ENCODE peak calls at places on chromosome 12, in four cellular contexts. M is IMR-90, O is neuronal stem cell, U is mesendoderm. W is an unnamed sample. For H3K4me1, the result is how much of the 10 kb centered on the place peaks cover.

GRCh38 chr12:2083561-2083960 is 30.8 kb downstream of the CACNA1C start:
- DNase-seq in M (no peak), U (no peak), O (no peak), W (no peak)

GRCh38 chr12:88816201-88816600 is 235.9 kb upstream of the KITLG start:
- DNase-seq in M (peak), O (no peak), U (no peak), W (no peak)

GRCh38 chr12:8658361-8658760 is 4.3 kb downstream of the MFAP5 start:
- DNase-seq in O (no peak), M (peak), U (peak), W (peak)

GRCh38 chr12:97181571-97182265 is 274.7 kb downstream of the NEDD1 start:
- DNase-seq in M (no peak), U (peak), O (no peak), W (no peak)

GRCh38 chr12:48084066-48084465 is 21.8 kb downstream of the SENP1 start:
- DNase-seq in O (no peak), U (peak), M (peak), W (no peak)

GRCh38 chr12:52082988-52083637 is 3.6 kb downstream of the SMIM41 start:
- DNase-seq in O (peak), U (peak), M (peak), W (peak)

GRCh38 chr12:44968960-44969359 is 81.9 kb downstream of the DBX2 start:
- DNase-seq in O (no peak), M (no peak), U (no peak), W (no peak)

GRCh38 chr12:45343269-45344051 is 127.6 kb downstream of the ANO6 start:
- DNase-seq in O (no peak), U (peak), M (peak), W (peak)

GRCh38 chr12:39532448-39532847 is 87.2 kb downstream of the ABCD2 start:
- DNase-seq in U (no peak), M (no peak), O (no peak), W (no peak)

GRCh38 chr12:77855548-77855947 is 24.9 kb downstream of the NAV3 start:
- DNase-seq in M (peak), O (no peak), U (no peak), W (no peak)

GRCh38 chr12:124573839-124574786 is 6.7 kb upstream of the NCOR2 start:
- DNase-seq in M (no peak), U (no peak), O (no peak), W (no peak)

GRCh38 chr12:14213542-14213941 is 151.9 kb upstream of the ATF7IP start:
- DNase-seq in O (no peak), M (no peak), U (peak), W (no peak)

DNA sequence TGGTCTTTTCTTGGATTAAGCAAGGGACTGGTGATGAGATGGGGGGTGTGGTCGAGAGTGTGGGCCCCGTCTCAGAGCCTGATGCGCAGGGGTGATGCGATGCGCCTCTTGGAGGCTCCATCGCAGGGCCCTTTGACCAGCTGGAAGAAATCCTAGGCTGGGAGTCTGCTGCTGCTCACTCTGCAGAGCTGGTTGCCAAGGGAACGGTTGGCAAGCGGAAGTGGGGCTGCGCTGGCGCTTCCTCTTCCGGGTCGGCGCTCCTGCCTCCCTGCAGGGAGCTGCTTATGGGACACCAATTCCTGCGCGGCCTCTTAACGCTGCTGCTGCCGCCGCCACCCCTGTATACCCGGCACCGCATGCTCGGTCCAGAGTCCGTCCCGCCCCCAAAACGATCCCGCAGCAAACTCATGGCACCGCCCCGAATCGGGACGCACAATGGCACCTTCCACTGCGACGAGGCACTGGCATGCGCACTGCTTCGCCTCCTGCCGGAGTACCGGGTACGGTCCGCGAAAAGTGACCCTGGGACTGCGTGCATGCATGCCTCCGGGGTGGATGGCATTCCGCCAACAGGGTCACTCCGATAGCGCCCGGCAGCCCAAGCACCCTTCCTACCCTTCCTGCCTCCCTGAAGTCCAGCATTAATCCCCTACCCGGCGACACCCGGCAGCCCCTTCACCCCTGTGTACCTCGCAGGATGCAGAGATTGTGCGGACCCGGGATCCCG is at the start of gene MYG1:
- DNase-seq in U (peak), O (peak), M (peak), W (peak)
- H3K4me1 ChIP-seq in U (under half), O (under half), M (under half), W (under half)

GRCh38 chr12:107681836-107682820 is 3.5 kb upstream of the PWP1 start:
- DNase-seq in O (no peak), U (no peak), M (no peak), W (no peak)

GRCh38 chr12:107685360-107686248 is at the start of gene PWP1:
- DNase-seq in M (peak), O (peak), U (peak), W (peak)

GRCh38 chr12:107681455-107681835 is 4.2 kb upstream of the PWP1 start:
- DNase-seq in U (no peak), O (no peak), M (no peak), W (no peak)

GRCh38 chr12:107684029-107684790 is 1.4 kb upstream of the PWP1 start:
- DNase-seq in O (no peak), M (peak), U (no peak), W (no peak)

DNA sequence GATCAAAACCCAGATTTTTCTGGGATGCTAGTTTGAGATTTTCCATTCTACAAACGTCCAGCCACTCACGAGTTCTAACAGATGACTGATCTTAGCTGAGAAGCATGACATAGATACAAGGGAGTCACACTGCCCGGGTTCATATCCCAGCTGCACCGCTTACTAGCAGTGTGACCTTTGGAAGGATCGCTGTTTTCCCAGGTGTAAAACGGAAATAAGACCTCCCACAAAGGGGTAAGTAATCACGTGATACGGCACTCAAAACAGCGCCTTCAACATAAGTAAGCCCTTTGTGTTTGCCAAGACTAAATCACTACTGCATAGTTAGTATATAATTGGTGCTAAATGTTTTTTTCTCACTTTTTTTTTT is 624 bp upstream of the PWP1 start:
- DNase-seq in O (no peak), M (peak), U (peak), W (peak)
- H3K18ac ChIP-seq in O (no peak), M (no peak), U (no peak), W (no peak)

GRCh38 chr12:118101051-118101450 is 2.8 kb downstream of the VSIG10 start:
- DNase-seq in M (no peak), O (no peak), U (no peak), W (no peak)

GRCh38 chr12:118102070-118102469 is 1.7 kb downstream of the VSIG10 start:
- DNase-seq in M (peak), O (no peak), U (peak), W (peak)

GRCh38 chr12:118103601-118104382 is at the start of gene VSIG10:
- DNase-seq in O (peak), M (peak), U (peak), W (peak)

GRCh38 chr12:118103231-118103600 is 595 bp downstream of the VSIG10 start:
- DNase-seq in M (peak), U (peak), O (no peak), W (peak)

DNA sequence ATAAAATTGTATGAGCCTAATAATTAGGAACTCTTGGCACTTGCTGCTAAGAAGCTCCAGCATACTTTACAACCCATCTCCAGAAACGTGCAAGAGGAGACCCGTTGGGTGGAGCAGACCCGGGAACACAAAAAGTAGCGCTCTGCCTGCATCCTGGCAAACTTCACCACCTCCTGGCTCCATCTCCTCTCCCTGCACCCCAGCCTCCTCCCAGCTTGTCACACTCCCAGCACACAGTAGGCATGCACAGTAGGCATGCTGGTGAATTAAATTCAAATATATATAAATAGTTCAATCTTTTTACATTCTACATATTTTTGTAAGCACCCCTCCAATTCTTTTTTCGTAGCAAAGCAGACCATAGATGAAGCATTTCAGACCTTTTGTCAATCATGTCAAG is 1.2 kb downstream of the VSIG10 start:
- DNase-seq in U (peak), O (no peak), M (no peak), W (no peak)
- H3K4me3 ChIP-seq in U (peak), O (peak), M (no peak), W (no peak)

DNA sequence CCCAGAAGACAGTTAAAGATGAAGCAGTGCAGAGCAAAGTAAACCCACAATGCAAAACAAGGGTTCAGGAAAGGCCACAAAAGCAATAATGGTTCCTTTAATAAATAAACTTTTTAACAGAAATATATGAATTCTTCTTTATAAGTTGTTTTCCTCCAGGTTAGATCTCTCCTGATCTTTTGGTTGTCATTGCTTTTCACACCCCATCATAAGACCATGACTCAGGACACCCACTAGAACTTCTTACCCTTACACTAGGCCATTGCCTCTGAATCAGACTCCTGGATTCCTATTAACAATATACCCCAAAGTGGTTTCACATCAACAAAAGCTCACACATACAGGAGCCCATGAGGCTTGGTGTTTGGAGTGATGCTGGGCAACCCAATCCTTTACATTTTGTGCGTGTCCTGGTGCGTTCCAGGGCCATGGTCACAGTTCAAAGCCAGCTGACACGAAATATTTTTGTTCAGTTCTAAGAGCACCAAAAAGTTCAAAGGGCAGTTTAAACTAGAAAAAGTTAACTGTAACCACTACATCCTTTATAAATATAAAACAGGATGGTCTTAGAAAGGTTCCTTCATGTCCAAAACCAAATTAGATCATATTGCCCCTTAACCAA is 187.0 kb downstream of the EPS8 start:
- DNase-seq in U (no peak), M (peak), O (no peak), W (no peak)
- H3K4me1 ChIP-seq in U (under half), M (under half), O (under half), W (under half)

GRCh38 chr12:100528044-100528443 is 45.4 kb upstream of the GAS2L3 start:
- DNase-seq in O (no peak), M (no peak), U (no peak), W (no peak)
- H3K18ac ChIP-seq in O (no peak), M (no peak), U (no peak), W (no peak)